ENCODE peak calls at places on chromosomes 6 and 20, in five cellular contexts. T is AG04450, B is heart right ventricle, H is heart left ventricle, E is nephron progenitor cell. F is an unnamed sample.

GRCh38 chr6:341914-342831 is 49.4 kb upstream of the IRF4 start:
- DNase-seq in E (no peak), B (no peak), H (no peak), T (no peak), F (no peak)

GRCh38 chr20:53914091-53914860 is 156.1 kb downstream of the BCAS1 start:
- DNase-seq in B (no peak), H (no peak), T (no peak), E (no peak), F (no peak)

GRCh38 chr20:44615876-44616603 is 33.7 kb downstream of the PKIG start:
- DNase-seq in B (no peak), T (no peak), E (no peak), H (no peak), F (no peak)

GRCh38 chr6:147438758-147439528 is 69.5 kb upstream of the SAMD5 start:
- DNase-seq in B (no peak), H (no peak), T (no peak), E (no peak), F (no peak)

GRCh38 chr6:47479156-47479541 is 1.6 kb downstream of the CD2AP start:
- DNase-seq in T (no peak), E (no peak), B (no peak), H (no peak), F (no peak)

GRCh38 chr6:155418017-155418749 is 37.5 kb downstream of the NOX3 start:
- DNase-seq in B (peak; percentile 48), E (no peak), H (no peak), T (no peak), F (no peak)

GRCh38 chr6:136647363-136647763 is 97.1 kb upstream of the MAP7 start:
- DNase-seq in H (peak; percentile 38), T (peak; percentile 86), B (peak; percentile 26), E (no peak), F (no peak)

GRCh38 chr6:72650081-72650745 is 28.3 kb downstream of the KCNQ5 start:
- DNase-seq in E (no peak), H (no peak), T (no peak), B (no peak), F (no peak)

GRCh38 chr20:38321959-38322598 is 18.1 kb downstream of the BPI start:
- DNase-seq in E (peak; percentile 50), T (peak; percentile 45), B (peak; percentile 44), H (no peak), F (peak; percentile 63)

GRCh38 chr6:92122746-92123145 is 1296.6 kb downstream of the EPHA7 start:
- DNase-seq in B (no peak), E (no peak), H (no peak), T (no peak), F (no peak)

GRCh38 chr20:1473244-1473635 is 6.6 kb upstream of the NSFL1C start:
- DNase-seq in T (no peak), H (no peak), B (no peak), E (no peak), F (no peak)

GRCh38 chr6:125546827-125547226 is 202.6 kb upstream of the HEY2 start:
- DNase-seq in H (no peak), T (no peak), B (no peak), E (no peak), F (no peak)

GRCh38 chr6:100614386-100614785 is 149.7 kb upstream of the SIM1 start:
- DNase-seq in T (no peak), H (no peak), E (no peak), B (no peak), F (no peak)

GRCh38 chr6:169577974-169578373 is 123.9 kb downstream of the WDR27 start:
- DNase-seq in E (no peak), H (no peak), B (no peak), T (no peak), F (no peak)

GRCh38 chr6:162068340-162068739 is 659.2 kb downstream of the PRKN start:
- DNase-seq in B (peak; percentile 28), E (no peak), T (no peak), H (no peak), F (peak; percentile 55)

GRCh38 chr20:57433658-57434389 is 42.6 kb downstream of the RBM38 start:
- DNase-seq in T (no peak), B (no peak), E (no peak), H (no peak), F (no peak)

GRCh38 chr6:30100585-30101422 is 12.1 kb downstream of the TRIM31 start:
- DNase-seq in H (peak; percentile 60), E (peak; percentile 45), T (no peak), B (peak; percentile 37), F (no peak)

GRCh38 chr6:149782337-149782736 is 32.8 kb downstream of the PCMT1 start:
- DNase-seq in H (no peak), B (no peak), E (no peak), T (no peak), F (no peak)

GRCh38 chr6:166394036-166394892 is 11.5 kb upstream of the MPC1 start:
- DNase-seq in H (no peak), B (no peak), T (no peak), E (no peak), F (no peak)

GRCh38 chr6:110221738-110222137 is 41.5 kb downstream of the CDC40 start:
- DNase-seq in B (no peak), H (no peak), E (no peak), T (no peak), F (no peak)

GRCh38 chr20:48364688-48365421 is 462.9 kb downstream of the PREX1 start:
- DNase-seq in B (no peak), T (no peak), E (no peak), H (no peak), F (no peak)

DNA sequence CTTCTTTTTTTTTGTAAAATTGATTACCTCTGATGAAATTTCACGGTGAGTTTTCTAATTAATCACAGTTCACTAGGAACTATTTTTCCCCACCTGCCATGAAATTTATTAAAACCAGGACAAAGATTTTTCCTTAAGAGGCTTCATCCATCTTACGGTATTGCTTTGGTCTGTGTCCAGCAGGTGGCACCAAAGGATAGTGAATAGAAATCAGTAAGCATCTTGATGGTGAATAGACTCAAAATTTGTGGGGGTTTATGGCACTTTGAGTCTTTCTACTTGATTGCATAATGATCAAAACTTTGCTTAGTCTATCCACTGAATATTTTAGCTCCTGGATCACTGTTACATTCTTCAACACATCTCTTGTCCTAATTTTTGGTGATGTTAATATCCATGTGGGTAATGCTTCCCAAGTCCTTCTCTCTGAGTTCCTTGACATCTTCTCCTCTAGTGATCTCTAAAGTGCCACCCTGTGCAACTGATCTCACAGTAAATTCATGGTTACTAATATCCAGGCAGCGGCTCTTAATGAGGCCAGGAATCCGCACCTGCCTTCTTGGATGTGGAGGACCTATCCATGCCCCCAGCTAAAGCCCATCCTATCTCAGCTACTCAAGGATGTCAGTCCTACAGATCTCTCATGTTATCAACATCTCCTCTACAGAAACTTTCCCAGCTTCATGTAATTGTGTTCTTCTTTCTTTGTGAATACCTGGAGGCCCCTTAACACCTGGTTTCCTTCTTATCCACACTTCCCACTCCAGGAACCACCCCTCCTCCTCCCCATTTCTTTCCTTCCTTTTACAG is 54.5 kb downstream of the STMND1 start:
- DNase-seq in H (peak; percentile 36), E (peak; percentile 76), T (peak; percentile 69), B (peak; percentile 74), F (peak; percentile 70)
- TF ChIP-seq CTCF in H (peak; percentile 87), E (peak; percentile 81), T (peak; percentile 74), B (peak; percentile 75), F (peak; percentile 88)

DNA sequence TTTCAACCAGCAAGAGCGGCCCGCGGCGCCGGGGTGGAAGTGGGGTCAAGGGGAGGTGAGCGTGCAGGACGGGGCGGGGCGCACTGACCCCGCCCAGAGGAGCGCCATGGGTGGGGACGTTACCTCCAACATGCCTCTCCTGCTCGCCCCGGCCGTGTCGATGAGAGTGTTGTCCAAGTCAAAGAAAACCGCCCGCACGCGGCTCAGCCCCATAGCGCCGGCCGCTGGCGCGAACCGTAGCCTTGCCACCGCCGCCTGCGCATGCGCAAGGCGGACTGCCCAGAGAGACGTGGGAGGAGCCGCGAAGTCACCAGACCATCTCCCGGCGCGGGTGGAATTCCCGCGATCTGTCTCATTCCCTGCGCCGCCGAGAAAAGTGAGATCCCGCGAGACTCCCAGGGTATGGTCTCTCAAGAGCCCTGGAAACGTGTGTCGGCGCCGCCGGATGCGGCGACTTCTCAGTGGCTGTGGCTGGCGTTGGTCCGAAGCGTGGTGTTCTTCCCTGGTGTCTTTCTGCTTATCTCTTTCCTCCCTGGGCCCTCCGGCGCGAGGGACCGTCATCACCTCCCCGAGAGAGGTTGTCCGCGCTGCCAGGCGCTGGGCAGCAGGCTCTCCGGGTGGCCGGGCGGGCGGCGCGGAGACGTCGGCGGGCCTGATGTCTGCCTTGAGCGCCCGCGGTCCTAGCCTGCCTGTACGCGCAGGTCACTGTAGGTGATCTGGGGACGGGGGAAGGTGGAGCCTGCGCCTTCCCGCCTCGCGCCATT is at the start of gene NANP:
- DNase-seq in T (peak; percentile 94), H (peak; percentile 98), B (peak; percentile 97), E (peak; percentile 92), F (peak; percentile 97)
- TF ChIP-seq CTCF in T (no peak), H (no peak), B (no peak), E (no peak), F (no peak)

DNA sequence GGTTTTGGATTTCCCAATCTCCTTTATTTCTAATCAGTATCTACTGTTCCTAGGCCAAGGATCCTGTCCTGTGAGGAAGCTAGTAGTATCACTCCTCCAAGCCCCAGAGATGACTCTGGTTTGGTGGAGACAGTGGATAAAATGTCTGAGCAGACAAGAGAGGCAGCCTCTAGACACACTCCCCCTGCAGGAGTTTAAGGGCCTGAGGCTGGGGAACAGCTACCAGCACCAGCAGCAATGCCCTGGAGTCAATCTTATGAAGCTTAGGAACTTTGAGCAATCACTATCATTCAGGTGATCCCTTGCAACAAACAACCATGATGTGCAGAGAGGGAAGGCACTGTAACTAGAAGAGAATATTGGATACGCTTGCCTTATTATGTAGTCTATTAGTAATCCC is 384.7 kb upstream of the ID4 start:
- DNase-seq in E (no peak), H (no peak), B (no peak), T (no peak), F (no peak)
- TF ChIP-seq CTCF in E (no peak), H (no peak), B (no peak), T (no peak), F (no peak)

GRCh38 chr6:37483502-37483901 is 16.2 kb downstream of the CCDC167 start:
- DNase-seq in B (no peak), T (no peak), H (no peak), E (no peak), F (no peak)

GRCh38 chr6:37484786-37485170 is 14.9 kb downstream of the CCDC167 start:
- DNase-seq in T (no peak), E (no peak), H (no peak), B (no peak), F (no peak)

GRCh38 chr6:37482356-37483292 is 17.1 kb downstream of the CCDC167 start:
- DNase-seq in E (peak; percentile 80), H (no peak), B (no peak), T (no peak), F (peak; percentile 74)

GRCh38 chr6:37485259-37485658 is 14.4 kb downstream of the CCDC167 start:
- DNase-seq in T (no peak), E (peak; percentile 40), H (no peak), B (no peak), F (peak; percentile 71)

GRCh38 chr6:37483917-37484785 is 15.5 kb downstream of the CCDC167 start:
- DNase-seq in T (no peak), E (peak; percentile 83), H (peak; percentile 60), B (peak; percentile 48), F (peak; percentile 89)
- TF ChIP-seq CTCF in T (peak; percentile 82), E (peak; percentile 86), H (peak; percentile 65), B (peak; percentile 79), F (peak; percentile 65)

F was measured in glutamatergic neuron.